ENCODE peak calls at places on chromosomes 11 and 22, in eight cellular contexts. L, V, X, G, Z, Y, K and P are unnamed samples.
A peak's percentile ranks its signal among the peaks of the same experiment; 100 is the strongest.

GRCh38 chr11:102330226-102330625 is 12.9 kb downstream of the BIRC3 start:
- DNase-seq in L (no peak), V (no peak), X (no peak), G (no peak), Z (peak; percentile 73), Y (no peak), K (no peak), P (no peak)

GRCh38 chr22:22194931-22195264 is 49.7 kb upstream of the VPREB1 start:
- DNase-seq in L (no peak), V (no peak), X (no peak), G (no peak), Z (no peak), Y (no peak), K (no peak), P (no peak)

GRCh38 chr11:81569999-81570398 is 1163.7 kb downstream of the FAM181B start:
- DNase-seq in L (no peak), V (no peak), X (no peak), G (no peak), Z (no peak), Y (no peak), K (no peak), P (no peak)

GRCh38 chr11:131534611-131535010 is 164.2 kb downstream of the NTM start:
- DNase-seq in L (no peak), V (no peak), X (no peak), G (peak; percentile 23), Z (no peak), Y (no peak), K (no peak), P (no peak)

GRCh38 chr11:4092031-4092430 is 2.6 kb upstream of the RRM1 start:
- DNase-seq in L (no peak), V (no peak), X (no peak), G (no peak), Z (no peak), Y (no peak), K (no peak), P (no peak)

GRCh38 chr11:61507012-61507768 is 1.4 kb upstream of the LRRC10B start:
- DNase-seq in L (no peak), V (no peak), X (no peak), G (no peak), Z (no peak), Y (no peak), K (no peak), P (no peak)

GRCh38 chr11:69446108-69446507 is 35.4 kb upstream of the LINC01488 start:
- DNase-seq in L (peak; percentile 15), V (no peak), X (no peak), G (no peak), Z (no peak), Y (peak; percentile 58), K (no peak), P (no peak)

GRCh38 chr11:75388386-75389275 is 10.7 kb upstream of the RPS3 start:
- DNase-seq in L (peak; percentile 59), V (peak; percentile 87), X (peak; percentile 73), G (peak; percentile 26), Z (peak; percentile 78), Y (peak; percentile 78), K (peak; percentile 96), P (peak; percentile 69)

GRCh38 chr22:32103648-32104326 is 55.3 kb downstream of the C22orf42 start:
- DNase-seq in L (no peak), V (no peak), X (no peak), G (no peak), Z (peak; percentile 19), Y (no peak), K (peak; percentile 30), P (no peak)

GRCh38 chr22:48709976-48710375 is 1117.7 kb downstream of the BRD1 start:
- DNase-seq in L (no peak), V (no peak), X (no peak), G (no peak), Z (no peak), Y (peak; percentile 37), K (no peak), P (no peak)

GRCh38 chr11:35303596-35304392 is 115.6 kb downstream of the SLC1A2 start:
- DNase-seq in L (peak; percentile 62), V (no peak), X (no peak), G (no peak), Z (peak; percentile 87), Y (peak; percentile 86), K (no peak), P (no peak)

GRCh38 chr11:18371279-18371678 is 23.1 kb upstream of the LDHA start:
- DNase-seq in L (no peak), V (no peak), X (no peak), G (no peak), Z (no peak), Y (no peak), K (no peak), P (no peak)

GRCh38 chr22:44369916-44370804 is 57.4 kb upstream of the SHISAL1 start:
- DNase-seq in L (peak; percentile 4), V (no peak), X (no peak), G (no peak), Z (no peak), Y (no peak), K (no peak), P (no peak)